ENCODE peak calls at places on chromosomes 16 and 17, in five cellular contexts. Y, L, M, S and I are unnamed samples.

GRCh38 chr16:29819506-29819905 is 756 bp upstream of the MVP start:
- DNase-seq in S (no peak), M (no peak), Y (no peak), L (no peak), I (no peak)

GRCh38 chr17:33292981-33293867 is at the start of gene ASIC2:
- DNase-seq in M (peak; percentile 86), Y (no peak), S (no peak), L (peak; percentile 79), I (peak; percentile 10)

GRCh38 chr16:88456356-88457292 is 3.5 kb downstream of the ZFPM1 start:
- DNase-seq in M (no peak), Y (peak; percentile 68), S (no peak), L (no peak), I (no peak)

GRCh38 chr16:35750701-35751104 is 2291.3 kb downstream of the TP53TG3F start:
- DNase-seq in L (no peak), Y (no peak), S (no peak), M (no peak), I (no peak)

GRCh38 chr17:73211745-73212144 is 18.9 kb downstream of the COG1 start:
- DNase-seq in M (no peak), S (no peak), L (no peak), Y (no peak), I (no peak)

GRCh38 chr16:48194828-48195566 is 39.2 kb upstream of the ABCC12 start:
- DNase-seq in M (peak; percentile 26), S (no peak), L (no peak), Y (peak; percentile 25), I (no peak)

GRCh38 chr16:78484509-78485058 is 385.1 kb downstream of the WWOX start:
- DNase-seq in L (no peak), S (no peak), M (no peak), Y (no peak), I (no peak)

GRCh38 chr17:47324224-47325020 is 667 bp downstream of the EFCAB13 start:
- DNase-seq in L (peak; percentile 51), Y (peak; percentile 81), M (peak; percentile 77), S (no peak), I (no peak)

GRCh38 chr17:19958023-19958422 is 19.6 kb downstream of the AKAP10 start:
- DNase-seq in S (no peak), M (peak; percentile 5), Y (no peak), L (no peak), I (no peak)

GRCh38 chr17:15777297-15777696 is 45.2 kb downstream of the TBC1D26 start:
- DNase-seq in L (no peak), S (no peak), M (no peak), Y (no peak), I (no peak)

GRCh38 chr16:1152123-1152638 is 725 bp upstream of the CACNA1H start:
- DNase-seq in Y (no peak), S (no peak), M (peak; percentile 80), L (peak; percentile 55), I (no peak)

GRCh38 chr16:69827527-69827926 is 65.4 kb downstream of the WWP2 start:
- DNase-seq in Y (no peak), L (no peak), M (peak; percentile 63), S (no peak), I (no peak)

GRCh38 chr17:17723354-17724261 is 42.4 kb downstream of the RAI1 start:
- DNase-seq in Y (peak; percentile 83), S (no peak), M (peak; percentile 94), L (peak; percentile 71), I (no peak)